ENCODE peak calls at places on chromosomes 1 and 21, in nine cellular contexts. R, W, D, E, H, O, F, X and Z are unnamed samples.

GRCh38 chr1:84889437-84889836 is 3.6 kb downstream of the LPAR3 start:
- DNase-seq in D (no peak), R (peak; percentile 38), H (no peak), E (no peak), F (no peak), X (no peak), O (no peak), W (no peak), Z (no peak)

GRCh38 chr1:206628916-206629315 is 6.4 kb upstream of the DYRK3 start:
- DNase-seq in E (no peak), O (no peak), W (no peak), D (no peak), R (no peak), F (no peak), H (no peak), X (no peak), Z (no peak)

GRCh38 chr1:53336146-53336545 is 8.3 kb upstream of the LRP8 start:
- DNase-seq in W (no peak), D (no peak), F (no peak), X (no peak), E (no peak), O (no peak), R (no peak), H (no peak), Z (no peak)

GRCh38 chr1:43423672-43424550 is 29.8 kb downstream of the HYI start:
- DNase-seq in E (no peak), R (no peak), O (no peak), H (no peak), F (no peak), X (no peak), W (no peak), D (no peak), Z (no peak)

GRCh38 chr21:34609244-34609950 is 5.5 kb downstream of the RCAN1 start:
- DNase-seq in H (no peak), O (no peak), D (no peak), W (no peak), X (no peak), R (no peak), E (peak; percentile 57), F (no peak), Z (no peak)

GRCh38 chr1:241250465-241250864 is 106.5 kb downstream of the RGS7 start:
- DNase-seq in W (no peak), X (no peak), D (no peak), F (no peak), O (no peak), E (no peak), H (no peak), R (no peak), Z (no peak)

GRCh38 chr1:187680823-187681222 is 852.1 kb downstream of the PLA2G4A start:
- DNase-seq in W (no peak), X (no peak), H (no peak), D (no peak), E (no peak), F (peak; percentile 61), O (no peak), R (no peak), Z (no peak)

GRCh38 chr1:28199328-28200233 is 23.1 kb upstream of the PTAFR start:
- DNase-seq in O (peak; percentile 84), H (no peak), F (no peak), D (peak; percentile 82), R (no peak), W (peak; percentile 5), E (no peak), X (no peak), Z (no peak)

GRCh38 chr21:38083534-38083933 is 167.3 kb upstream of the KCNJ6 start:
- DNase-seq in D (no peak), F (no peak), H (no peak), E (no peak), W (no peak), R (no peak), O (no peak), X (no peak), Z (no peak)

GRCh38 chr1:96049759-96050409 is 671.7 kb upstream of the PTBP2 start:
- DNase-seq in H (no peak), E (no peak), O (no peak), X (no peak), F (no peak), W (no peak), R (peak; percentile 23), D (no peak), Z (no peak)

GRCh38 chr1:234658143-234658542 is 48.2 kb upstream of the IRF2BP2 start:
- DNase-seq in W (no peak), X (no peak), D (no peak), R (peak; percentile 18), O (no peak), E (no peak), H (no peak), F (peak; percentile 67), Z (peak; percentile 40)

GRCh38 chr21:26194326-26194725 is 23.8 kb upstream of the APP start:
- DNase-seq in D (no peak), R (no peak), X (no peak), H (no peak), O (no peak), E (no peak), W (no peak), F (peak; percentile 58), Z (no peak)

GRCh38 chr21:33240404-33240803 is 10.7 kb downstream of the IFNAR2 start:
- DNase-seq in R (no peak), W (no peak), F (no peak), E (no peak), H (no peak), X (no peak), D (no peak), O (no peak), Z (no peak)

GRCh38 chr1:242206994-242207393 is 208.1 kb upstream of the MAP1LC3C start:
- DNase-seq in D (no peak), R (no peak), X (no peak), H (no peak), O (no peak), W (no peak), F (no peak), E (no peak), Z (no peak)

GRCh38 chr1:27872059-27872801 is at the start of gene THEMIS2:
- DNase-seq in H (peak; percentile 51), R (peak; percentile 48), W (peak; percentile 72), F (peak; percentile 76), O (peak; percentile 88), E (peak; percentile 75), D (peak; percentile 62), X (peak; percentile 58), Z (no peak)

GRCh38 chr1:8109226-8109625 is 83.1 kb upstream of the ERRFI1 start:
- DNase-seq in F (no peak), H (no peak), R (no peak), O (no peak), D (no peak), E (no peak), X (no peak), W (no peak), Z (no peak)

GRCh38 chr1:12049625-12050024 is 13.5 kb upstream of the TNFRSF8 start:
- DNase-seq in F (no peak), O (no peak), H (no peak), W (no peak), D (no peak), R (no peak), E (no peak), X (no peak), Z (no peak)

GRCh38 chr1:102071451-102071850 is 74.7 kb upstream of the OLFM3 start:
- DNase-seq in D (no peak), W (no peak), O (no peak), X (no peak), E (no peak), R (no peak), H (no peak), F (no peak), Z (no peak)

GRCh38 chr1:54125671-54126070 is 27.1 kb downstream of the CDCP2 start:
- DNase-seq in E (peak; percentile 23), D (no peak), H (no peak), R (no peak), F (peak; percentile 38), O (no peak), W (no peak), X (no peak), Z (no peak)

GRCh38 chr1:21673277-21673780 is 4.2 kb upstream of the RAP1GAP start:
- DNase-seq in R (peak; percentile 70), W (no peak), O (no peak), E (peak; percentile 63), H (peak; percentile 42), F (peak; percentile 40), X (no peak), D (no peak), Z (peak; percentile 28)

GRCh38 chr1:206521002-206521585 is 13.8 kb downstream of the RASSF5 start:
- DNase-seq in F (no peak), W (no peak), R (no peak), O (no peak), H (no peak), D (no peak), X (no peak), E (no peak), Z (no peak)

GRCh38 chr1:229964281-229964680 is 102.8 kb upstream of the GALNT2 start:
- DNase-seq in X (no peak), F (peak; percentile 28), W (no peak), D (no peak), R (no peak), O (no peak), H (no peak), E (no peak), Z (no peak)